ENCODE peak calls at places on chromosomes 4 and X, in ten cellular contexts. N is neural crest cell; R is stimulated activated naive B cell treated with anti-CD40 and anti-IgM and Interleukin-4, amounts not matched to agents 10 μg/mL and 1 μg/mL and 100 μg/mL, for 72 hours; J is stimulated activated CD4-positive, alpha-beta T cell treated with anti-CD3 and anti-CD28 coated beads, TNF-alpha, amount 100 ng/mL, for 1 hour; T is left lung; G is fibroblast of villous mesenchyme; E is epithelial cell of esophagus; L is upper lobe of right lung; K is astrocyte of the spinal cord; Y is NCI-H460. M is an unnamed sample.

GRCh38 chrX:316351-317325 is 2.0 kb downstream of the GTPBP6 start:
- DNase-seq in N (no peak), R (no peak), J (no peak), T (peak; percentile 84), G (no peak), E (no peak), L (peak; percentile 65), K (no peak), Y (no peak), M (no peak)

GRCh38 chr4:173420324-173420752 is 21.4 kb upstream of the SCRG1 start:
- DNase-seq in N (no peak), R (no peak), J (no peak), T (no peak), G (peak; percentile 46), E (peak; percentile 28), L (no peak), K (peak; percentile 56), Y (peak; percentile 9), M (no peak)

GRCh38 chrX:49120104-49120503 is 3.4 kb downstream of the GPKOW start:
- DNase-seq in N (no peak), R (no peak), J (no peak), T (no peak), G (no peak), E (peak; percentile 14), L (no peak), K (no peak), Y (no peak), M (no peak)

GRCh38 chr4:111323496-111323895 is 700.6 kb upstream of the PITX2 start:
- DNase-seq in N (no peak), R (no peak), J (no peak), T (no peak), G (peak; percentile 22), E (peak; percentile 13), L (no peak), K (peak; percentile 66), Y (no peak), M (no peak)

GRCh38 chr4:2712261-2712842 is 43.8 kb downstream of the TNIP2 start:
- DNase-seq in N (no peak), R (no peak), J (no peak), T (no peak), G (peak; percentile 24), E (no peak), L (no peak), K (peak; percentile 10), Y (no peak), M (peak; percentile 37)

GRCh38 chr4:5865896-5866599 is 26.8 kb downstream of the CRMP1 start:
- DNase-seq in N (no peak), R (no peak), J (no peak), T (no peak), G (no peak), E (no peak), L (no peak), K (no peak), Y (no peak), M (no peak)

GRCh38 chrX:12973561-12974216 is 1.2 kb upstream of the TMSB4X start:
- DNase-seq in N (no peak), R (peak; percentile 75), J (no peak), T (peak; percentile 70), G (no peak), E (no peak), L (peak; percentile 64), K (no peak), Y (no peak), M (no peak)

GRCh38 chr4:2071252-2071911 is 12.3 kb downstream of the NAT8L start:
- DNase-seq in N (peak; percentile 29), R (no peak), J (no peak), T (peak; percentile 67), G (no peak), E (no peak), L (peak; percentile 59), K (no peak), Y (no peak), M (no peak)

GRCh38 chr4:188110741-188111458 is 1.5 kb upstream of the TRIML2 start:
- DNase-seq in N (no peak), R (no peak), J (no peak), T (no peak), G (peak; percentile 1), E (peak; percentile 80), L (no peak), K (no peak), Y (peak; percentile 68), M (no peak)

GRCh38 chr4:169826634-169827187 is 69.0 kb upstream of the HPF1 start:
- DNase-seq in N (no peak), R (no peak), J (no peak), T (no peak), G (no peak), E (no peak), L (no peak), K (no peak), Y (no peak), M (no peak)

GRCh38 chr4:84673475-84674230 is 90.7 kb downstream of the CDS1 start:
- DNase-seq in N (no peak), R (no peak), J (no peak), T (no peak), G (peak; percentile 81), E (peak; percentile 86), L (no peak), K (peak; percentile 91), Y (no peak), M (peak; percentile 17)

GRCh38 chr4:14566518-14566917 is 435.8 kb upstream of the CPEB2 start:
- DNase-seq in N (no peak), R (no peak), J (no peak), T (no peak), G (peak; percentile 4), E (no peak), L (no peak), K (peak; percentile 89), Y (no peak), M (no peak)

GRCh38 chr4:145939856-145940255 is 1.2 kb upstream of the ZNF827 start:
- DNase-seq in N (no peak), R (no peak), J (no peak), T (no peak), G (peak; percentile 37), E (no peak), L (no peak), K (peak; percentile 67), Y (no peak), M (no peak)

GRCh38 chr4:154332681-154333421 is 158.7 kb downstream of the DCHS2 start:
- DNase-seq in N (no peak), R (peak; percentile 62), J (peak; percentile 0), T (peak; percentile 77), G (no peak), E (peak; percentile 21), L (no peak), K (no peak), Y (peak; percentile 12), M (no peak)

GRCh38 chr4:1982124-1983052 is 26.4 kb downstream of the NELFA start:
- DNase-seq in N (no peak), R (no peak), J (no peak), T (no peak), G (no peak), E (peak; percentile 15), L (peak; percentile 51), K (no peak), Y (no peak), M (no peak)

GRCh38 chr4:158496030-158496741 is 25.5 kb upstream of the RXFP1 start:
- DNase-seq in N (peak; percentile 32), R (no peak), J (no peak), T (no peak), G (no peak), E (peak; percentile 59), L (peak; percentile 66), K (no peak), Y (peak; percentile 16), M (peak; percentile 8)

GRCh38 chr4:155473420-155474095 is 96.8 kb upstream of the MAP9 start:
- DNase-seq in N (no peak), R (no peak), J (no peak), T (no peak), G (peak; percentile 6), E (peak; percentile 26), L (no peak), K (no peak), Y (no peak), M (no peak)

GRCh38 chr4:55554453-55555030 is 7.8 kb upstream of the CLOCK start:
- DNase-seq in N (no peak), R (no peak), J (no peak), T (no peak), G (peak; percentile 72), E (peak; percentile 44), L (no peak), K (peak; percentile 62), Y (no peak), M (no peak)

GRCh38 chr4:185343726-185344581 is 51.8 kb downstream of the LRP2BP start:
- DNase-seq in N (no peak), R (no peak), J (no peak), T (no peak), G (peak; percentile 90), E (no peak), L (no peak), K (no peak), Y (no peak), M (no peak)

GRCh38 chr4:7206856-7207567 is 14.7 kb downstream of the SORCS2 start:
- DNase-seq in N (no peak), R (no peak), J (no peak), T (peak; percentile 91), G (peak; percentile 80), E (no peak), L (peak; percentile 89), K (peak; percentile 93), Y (no peak), M (peak; percentile 58)

GRCh38 chrX:70034646-70035045 is 15.1 kb downstream of the AWAT2 start:
- DNase-seq in N (no peak), R (no peak), J (no peak), T (no peak), G (no peak), E (peak; percentile 70), L (no peak), K (no peak), Y (no peak), M (no peak)

GRCh38 chr4:122334828-122335227 is 44.0 kb upstream of the ADAD1 start:
- DNase-seq in N (no peak), R (no peak), J (no peak), T (no peak), G (no peak), E (no peak), L (no peak), K (no peak), Y (no peak), M (no peak)

GRCh38 chrX:153351981-153352380 is 18.0 kb downstream of the ZNF275 start:
- DNase-seq in N (no peak), R (no peak), J (no peak), T (no peak), G (no peak), E (no peak), L (no peak), K (no peak), Y (no peak), M (no peak)

GRCh38 chrX:71619193-71619592 is 882 bp upstream of the CXCR3 start:
- DNase-seq in N (no peak), R (peak; percentile 54), J (no peak), T (no peak), G (no peak), E (no peak), L (no peak), K (no peak), Y (no peak), M (no peak)

GRCh38 chrX:10041383-10041782 is 74.2 kb downstream of the CLDN34 start:
- DNase-seq in N (no peak), R (no peak), J (no peak), T (no peak), G (no peak), E (no peak), L (no peak), K (peak; percentile 83), Y (no peak), M (no peak)

GRCh38 chr4:148090029-148090428 is 352.2 kb downstream of the NR3C2 start:
- DNase-seq in N (no peak), R (no peak), J (no peak), T (no peak), G (no peak), E (no peak), L (no peak), K (no peak), Y (no peak), M (no peak)

GRCh38 chrX:28391528-28391927 is 195.7 kb upstream of the IL1RAPL1 start:
- DNase-seq in N (no peak), R (no peak), J (no peak), T (no peak), G (peak; percentile 0), E (peak; percentile 22), L (no peak), K (peak; percentile 45), Y (no peak), M (no peak)

GRCh38 chr4:169014581-169014980 is 4.5 kb upstream of the CBR4 start:
- DNase-seq in N (no peak), R (no peak), J (no peak), T (no peak), G (no peak), E (peak; percentile 80), L (no peak), K (no peak), Y (no peak), M (no peak)

M was measured in 8988T.